ENCODE peak calls at places on chromosomes 12 and 14, in four cellular contexts. T, Q, U and R are unnamed samples.

GRCh38 chr12:80485222-80485987 is 41.4 kb downstream of the PTPRQ start:
- DNase-seq in T (no peak), Q (no peak), U (no peak), R (no peak)

GRCh38 chr12:53530920-53531319 is 23.6 kb upstream of the NPFF start:
- DNase-seq in T (no peak), Q (peak; percentile 76), U (no peak), R (no peak)

GRCh38 chr14:101783260-101784016 is 21.9 kb downstream of the PPP2R5C start:
- DNase-seq in T (no peak), Q (no peak), U (no peak), R (no peak)

GRCh38 chr12:47742253-47742825 is 16.3 kb downstream of the RAPGEF3 start:
- DNase-seq in T (no peak), Q (no peak), U (peak; percentile 76), R (peak; percentile 51)

GRCh38 chr12:52600475-52600874 is 788 bp downstream of the KRT72 start:
- DNase-seq in T (no peak), Q (no peak), U (no peak), R (no peak)

GRCh38 chr14:95507701-95508103 is 8.7 kb downstream of the SYNE3 start:
- DNase-seq in T (no peak), Q (peak; percentile 75), U (no peak), R (peak; percentile 83)

GRCh38 chr12:19085090-19085489 is 44.4 kb upstream of the PLEKHA5 start:
- DNase-seq in T (no peak), Q (no peak), U (no peak), R (no peak)

GRCh38 chr14:60680511-60680910 is 31.2 kb upstream of the SIX1 start:
- DNase-seq in T (no peak), Q (no peak), U (no peak), R (no peak)

GRCh38 chr12:44015333-44015941 is 179.6 kb downstream of the TMEM117 start:
- DNase-seq in T (peak; percentile 32), Q (peak; percentile 66), U (peak; percentile 24), R (peak; percentile 56)

GRCh38 chr12:49331360-49332222 is 5.4 kb downstream of the C1QL4 start:
- DNase-seq in T (no peak), Q (peak; percentile 76), U (peak; percentile 68), R (peak; percentile 75)

GRCh38 chr14:105452963-105453362 is 21.7 kb upstream of the CRIP2 start:
- DNase-seq in T (no peak), Q (no peak), U (no peak), R (no peak)

GRCh38 chr14:85250369-85250768 is 279.6 kb upstream of the FLRT2 start:
- DNase-seq in T (no peak), Q (no peak), U (no peak), R (peak; percentile 78)

GRCh38 chr14:61498811-61499210 is 177.4 kb downstream of the PRKCH start:
- DNase-seq in T (no peak), Q (peak; percentile 68), U (no peak), R (peak; percentile 91)

GRCh38 chr12:20643822-20644221 is 51.3 kb upstream of the SLCO1C1 start:
- DNase-seq in T (no peak), Q (no peak), U (no peak), R (no peak)

GRCh38 chr14:74571441-74571841 is 40.6 kb downstream of the LTBP2 start:
- DNase-seq in T (no peak), Q (peak; percentile 70), U (no peak), R (no peak)

GRCh38 chr12:68420225-68421008 is 88.3 kb upstream of the MDM1 start:
- DNase-seq in T (no peak), Q (peak; percentile 57), U (no peak), R (peak; percentile 19)

GRCh38 chr12:45762185-45763110 is 32.9 kb downstream of the ARID2 start:
- DNase-seq in T (no peak), Q (peak; percentile 78), U (peak; percentile 9), R (peak; percentile 70)

GRCh38 chr12:112965643-112966042 is 12.7 kb upstream of the OAS2 start:
- DNase-seq in T (no peak), Q (no peak), U (no peak), R (no peak)

GRCh38 chr12:14327717-14328116 is 37.8 kb upstream of the ATF7IP start:
- DNase-seq in T (no peak), Q (peak; percentile 68), U (no peak), R (no peak)

GRCh38 chr14:64218344-64219240 is 75.6 kb downstream of the ESR2 start:
- DNase-seq in T (no peak), Q (no peak), U (no peak), R (no peak)

GRCh38 chr12:42696424-42697149 is 107.0 kb upstream of the PRICKLE1 start:
- DNase-seq in T (no peak), Q (peak; percentile 64), U (no peak), R (peak; percentile 60)

GRCh38 chr14:50941151-50941550 is 3.1 kb downstream of the PYGL start:
- DNase-seq in T (no peak), Q (peak; percentile 31), U (no peak), R (no peak)
- TF ChIP-seq FOS in T (no peak), Q (no peak), U (no peak), R (no peak)

DNA sequence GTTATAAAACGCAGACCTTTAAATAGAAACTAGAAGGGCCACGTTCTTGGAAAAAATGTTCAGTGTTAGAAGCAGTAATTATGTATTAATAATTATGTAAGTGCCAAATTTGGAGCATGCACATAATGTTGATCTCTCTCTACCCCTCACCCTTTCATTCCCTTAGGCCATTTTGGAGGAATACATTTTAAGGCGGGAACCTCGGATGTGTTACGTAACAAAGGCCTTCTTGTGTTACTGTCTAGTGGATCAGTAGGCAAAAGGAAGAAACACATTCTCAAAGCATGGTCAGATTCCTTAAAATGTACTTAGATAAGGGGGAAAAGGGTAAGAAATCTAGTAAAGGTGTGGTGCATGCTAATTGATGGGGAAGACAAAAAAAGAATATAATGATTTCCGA is 52.7 kb downstream of the RASSF3 start:
- DNase-seq in T (no peak), Q (no peak), U (no peak), R (no peak)
- H3K4me1 ChIP-seq in T (peaks cover 68% of the 10 kb centered on the region), Q (peaks cover 10% of the 10 kb centered on the region), U (peaks cover 25% of the 10 kb centered on the region), R (peaks cover 28% of the 10 kb centered on the region)

GRCh38 chr14:70662816-70663215 is 21.1 kb downstream of the TTC9 start:
- DNase-seq in T (no peak), Q (no peak), U (no peak), R (no peak)

GRCh38 chr14:70664698-70665447 is 23.2 kb downstream of the TTC9 start:
- DNase-seq in T (no peak), Q (no peak), U (no peak), R (no peak)

GRCh38 chr14:70663707-70664179 is 22.0 kb downstream of the TTC9 start:
- DNase-seq in T (peak; percentile 90), Q (peak; percentile 52), U (peak; percentile 12), R (no peak)

GRCh38 chr14:70666364-70666691 is 24.6 kb downstream of the TTC9 start:
- DNase-seq in T (no peak), Q (no peak), U (no peak), R (no peak)

GRCh38 chr14:70665448-70666363 is 24.0 kb downstream of the TTC9 start:
- DNase-seq in T (peak; percentile 90), Q (no peak), U (no peak), R (no peak)
- TF ChIP-seq POLR2A in T (peak; percentile 39), Q (no peak), U (no peak), R (no peak)

GRCh38 chr14:26328766-26329165 is 269.1 kb downstream of the NOVA1 start:
- DNase-seq in T (no peak), Q (no peak), U (no peak), R (no peak)

GRCh38 chr14:26330982-26331381 is 266.9 kb downstream of the NOVA1 start:
- DNase-seq in T (no peak), Q (no peak), U (no peak), R (no peak)

GRCh38 chr14:26334288-26334687 is 263.5 kb downstream of the NOVA1 start:
- DNase-seq in T (no peak), Q (no peak), U (no peak), R (no peak)

GRCh38 chr14:26332966-26333365 is 264.9 kb downstream of the NOVA1 start:
- DNase-seq in T (no peak), Q (no peak), U (no peak), R (no peak)
- TF ChIP-seq FOS in T (no peak), Q (no peak), U (no peak), R (no peak)

DNA sequence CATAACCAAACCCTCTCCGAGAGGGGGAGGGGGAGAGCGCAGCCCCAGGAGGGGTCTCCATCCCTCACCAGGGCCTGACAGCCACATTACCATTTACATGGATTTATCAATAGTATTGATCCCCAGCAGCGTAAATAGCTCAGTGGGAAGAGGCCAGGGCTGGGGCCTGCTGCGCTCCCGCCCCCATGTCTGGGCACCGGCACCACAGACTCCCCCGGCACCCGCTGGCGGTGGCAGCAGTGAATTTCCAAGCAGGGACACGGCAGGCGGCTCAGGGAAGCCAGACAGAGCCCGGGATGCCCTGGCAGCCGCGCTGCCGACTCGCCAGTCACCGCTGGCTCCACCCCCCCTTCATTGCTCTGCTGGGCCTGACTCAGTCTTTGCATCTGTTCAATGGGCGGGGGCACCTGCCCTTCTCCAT is 2.3 kb downstream of the NCOR2 start:
- DNase-seq in T (no peak), Q (no peak), U (no peak), R (no peak)
- H3K4me1 ChIP-seq in T (peaks cover 37% of the 10 kb centered on the region), Q (peaks cover 23% of the 10 kb centered on the region), U (peaks cover 13% of the 10 kb centered on the region), R (peaks cover 10% of the 10 kb centered on the region)

GRCh38 chr12:120115066-120115465 is 1.5 kb downstream of the RAB35 start:
- DNase-seq in T (no peak), Q (no peak), U (no peak), R (no peak)

GRCh38 chr12:120116792-120117651 is 469 bp upstream of the RAB35 start:
- DNase-seq in T (no peak), Q (peak; percentile 90), U (peak; percentile 99), R (peak; percentile 96)

GRCh38 chr12:120115692-120116442 is 686 bp downstream of the RAB35 start:
- DNase-seq in T (no peak), Q (peak; percentile 26), U (no peak), R (peak; percentile 37)

GRCh38 chr12:120117961-120118709 is 1.6 kb upstream of the RAB35 start:
- DNase-seq in T (no peak), Q (peak; percentile 67), U (peak; percentile 61), R (peak; percentile 52)

DNA sequence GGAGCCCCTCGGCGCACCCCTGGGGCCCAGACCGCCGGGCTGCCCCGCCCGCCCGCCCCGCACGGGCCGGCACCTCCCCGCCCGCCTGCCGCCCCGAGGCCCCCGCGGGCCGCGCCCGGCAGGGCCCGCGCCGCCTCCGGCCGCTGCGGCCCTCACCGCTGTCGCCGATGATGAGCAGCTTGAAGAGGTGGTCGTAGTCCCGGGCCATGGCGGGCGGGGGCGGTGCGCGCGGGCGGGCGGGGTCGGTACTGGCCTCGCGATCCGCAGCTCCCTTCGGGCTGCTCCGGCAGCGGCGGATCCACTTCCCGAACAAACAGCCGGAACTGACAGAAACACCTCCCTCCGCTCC is at the start of gene RAB35:
- DNase-seq in T (no peak), Q (no peak), U (no peak), R (no peak)
- TF ChIP-seq POLR2A in T (peak; percentile 72), Q (peak; percentile 73), U (no peak), R (no peak)

GRCh38 chr14:100728962-100729361 is 2.3 kb downstream of the DLK1 start:
- DNase-seq in T (no peak), Q (no peak), U (no peak), R (no peak)
- TF ChIP-seq FOS in T (no peak), Q (no peak), U (no peak), R (no peak)